ENCODE peak calls at places on chromosomes 13 and 19, in nine cellular contexts. U is spleen, T is breast epithelium, Y is choroid plexus epithelial cell, M is AG09309, O is fibroblast of mammary gland, Q is psoas muscle, K is DND-41, W is ovary. F is an unnamed sample.

GRCh38 chr13:97749174-97749573 is 204.3 kb upstream of the IPO5 start:
- DNase-seq in U (no peak), T (no peak), Y (peak), M (no peak), O (peak), Q (no peak), K (no peak), W (no peak), F (no peak)

GRCh38 chr13:79270859-79271258 is 135.2 kb downstream of the RBM26 start:
- DNase-seq in U (no peak), T (no peak), Y (no peak), M (no peak), O (no peak), Q (no peak), K (no peak), W (no peak), F (no peak)

GRCh38 chr19:37078717-37079032 is 442 bp downstream of the ZNF420 start:
- DNase-seq in U (no peak), T (no peak), Y (no peak), M (no peak), O (peak), Q (no peak), K (no peak), W (no peak), F (no peak)

GRCh38 chr13:37058801-37059135 is 720 bp downstream of the SUPT20H start:
- DNase-seq in U (no peak), T (no peak), Y (peak), M (no peak), O (no peak), Q (no peak), K (peak), W (no peak), F (no peak)

GRCh38 chr19:18101268-18101667 is 3.7 kb downstream of the MAST3 start:
- DNase-seq in U (no peak), T (no peak), Y (no peak), M (no peak), O (no peak), Q (no peak), K (no peak), W (no peak), F (no peak)

GRCh38 chr19:17829855-17830566 is 8.7 kb upstream of the INSL3 start:
- DNase-seq in U (no peak), T (no peak), Y (peak), M (no peak), O (peak), Q (no peak), K (no peak), W (peak), F (peak)

GRCh38 chr19:21698215-21698614 is 69.2 kb downstream of the ZNF100 start:
- DNase-seq in U (no peak), T (no peak), Y (peak), M (peak), O (peak), Q (no peak), K (no peak), W (no peak), F (no peak)

GRCh38 chr13:47454986-47455385 is 546.1 kb downstream of the SUCLA2 start:
- DNase-seq in U (no peak), T (no peak), Y (peak), M (peak), O (peak), Q (no peak), K (no peak), W (no peak), F (no peak)

GRCh38 chr13:62482351-62482750 is 1066.7 kb upstream of the PCDH20 start:
- DNase-seq in U (no peak), T (no peak), Y (no peak), M (no peak), O (no peak), Q (no peak), K (no peak), W (no peak), F (no peak)

GRCh38 chr19:56732974-56733373 is 61.4 kb upstream of the ZNF835 start:
- DNase-seq in U (no peak), T (no peak), Y (no peak), M (no peak), O (no peak), Q (no peak), K (peak), W (no peak), F (no peak)

GRCh38 chr19:19062454-19063182 is 1.2 kb upstream of the SLC25A42 start:
- DNase-seq in U (no peak), T (no peak), Y (peak), M (no peak), O (peak), Q (no peak), K (peak), W (no peak), F (no peak)

GRCh38 chr13:110140099-110140498 is 166.9 kb downstream of the COL4A1 start:
- DNase-seq in U (no peak), T (no peak), Y (no peak), M (no peak), O (no peak), Q (no peak), K (no peak), W (no peak), F (no peak)

GRCh38 chr13:29125934-29126424 is 305.8 kb downstream of the MTUS2 start:
- DNase-seq in U (no peak), T (no peak), Y (no peak), M (no peak), O (no peak), Q (no peak), K (peak), W (no peak), F (no peak)

GRCh38 chr19:35143231-35143715 is at the start of gene FXYD7:
- DNase-seq in U (no peak), T (no peak), Y (no peak), M (no peak), O (no peak), Q (no peak), K (no peak), W (no peak), F (peak)

GRCh38 chr13:19161308-19161707 is 20.3 kb downstream of the TUBA3C start:
- DNase-seq in U (no peak), T (no peak), Y (no peak), M (no peak), O (no peak), Q (no peak), K (no peak), W (no peak), F (no peak)

GRCh38 chr19:49896863-49897621 is at the start of gene IL4I1:
- DNase-seq in U (peak), T (no peak), Y (no peak), M (no peak), O (no peak), Q (no peak), K (no peak), W (no peak), F (no peak)

GRCh38 chr13:70959376-70959775 is 851.1 kb upstream of the KLHL1 start:
- DNase-seq in U (no peak), T (no peak), Y (peak), M (no peak), O (no peak), Q (no peak), K (no peak), W (no peak), F (no peak)

GRCh38 chr19:19405919-19406877 is 723 bp downstream of the GATAD2A start:
- DNase-seq in U (peak), T (no peak), Y (peak), M (no peak), O (peak), Q (peak), K (peak), W (peak), F (peak)

GRCh38 chr13:75850915-75851314 is 214.8 kb downstream of the LMO7 start:
- DNase-seq in U (no peak), T (no peak), Y (no peak), M (no peak), O (peak), Q (no peak), K (no peak), W (no peak), F (no peak)

GRCh38 chr13:20370815-20371421 is 138.8 kb upstream of the GJB6 start:
- DNase-seq in U (no peak), T (no peak), Y (no peak), M (no peak), O (no peak), Q (no peak), K (no peak), W (no peak), F (no peak)

GRCh38 chr19:9309974-9310446 is 372 bp upstream of the ZNF699 start:
- DNase-seq in U (peak), T (no peak), Y (peak), M (peak), O (peak), Q (peak), K (peak), W (peak), F (peak)

GRCh38 chr13:107258599-107259187 is 690.8 kb upstream of the ARGLU1 start:
- DNase-seq in U (no peak), T (no peak), Y (peak), M (no peak), O (peak), Q (no peak), K (no peak), W (no peak), F (no peak)

GRCh38 chr13:110265341-110265681 is 41.6 kb downstream of the COL4A1 start:
- DNase-seq in U (no peak), T (no peak), Y (no peak), M (no peak), O (no peak), Q (no peak), K (no peak), W (no peak), F (no peak)

GRCh38 chr19:10861118-10861651 is 10.2 kb upstream of the CARM1 start:
- DNase-seq in U (no peak), T (no peak), Y (peak), M (no peak), O (no peak), Q (no peak), K (peak), W (no peak), F (no peak)

GRCh38 chr13:29505950-29506349 is 89.5 kb downstream of the SLC7A1 start:
- DNase-seq in U (peak), T (no peak), Y (no peak), M (no peak), O (no peak), Q (peak), K (no peak), W (no peak), F (no peak)

GRCh38 chr19:7850975-7851622 is 21.1 kb downstream of the EVI5L start:
- DNase-seq in U (no peak), T (no peak), Y (no peak), M (no peak), O (no peak), Q (no peak), K (no peak), W (no peak), F (no peak)

GRCh38 chr13:21800847-21801616 is 130.2 kb downstream of the FGF9 start:
- DNase-seq in U (no peak), T (no peak), Y (no peak), M (no peak), O (no peak), Q (no peak), K (no peak), W (no peak), F (no peak)

GRCh38 chr13:40984670-40985366 is 34.3 kb downstream of the ELF1 start:
- DNase-seq in U (no peak), T (no peak), Y (peak), M (no peak), O (peak), Q (no peak), K (no peak), W (no peak), F (no peak)

GRCh38 chr19:45973564-45974338 is at the start of gene NOVA2:
- DNase-seq in U (peak), T (peak), Y (peak), M (no peak), O (peak), Q (peak), K (peak), W (peak), F (peak)

GRCh38 chr13:50989476-50989875 is 79.9 kb downstream of the RNASEH2B start:
- DNase-seq in U (no peak), T (no peak), Y (peak), M (no peak), O (no peak), Q (peak), K (no peak), W (peak), F (no peak)

GRCh38 chr13:40550130-40550529 is 116.3 kb downstream of the FOXO1 start:
- DNase-seq in U (no peak), T (no peak), Y (peak), M (no peak), O (peak), Q (no peak), K (no peak), W (no peak), F (no peak)

GRCh38 chr13:46909037-46909436 is 12.2 kb upstream of the HTR2A start:
- DNase-seq in U (no peak), T (no peak), Y (no peak), M (peak), O (no peak), Q (no peak), K (no peak), W (no peak), F (no peak)

GRCh38 chr13:40271931-40272775 is 394.3 kb downstream of the FOXO1 start:
- DNase-seq in U (no peak), T (peak), Y (peak), M (peak), O (peak), Q (peak), K (no peak), W (peak), F (peak)

GRCh38 chr13:92838786-92839185 is 387.8 kb upstream of the GPC6 start:
- DNase-seq in U (no peak), T (no peak), Y (peak), M (peak), O (peak), Q (no peak), K (no peak), W (no peak), F (no peak)

GRCh38 chr19:53308339-53308811 is 25.2 kb upstream of the ZNF845 start:
- DNase-seq in U (no peak), T (no peak), Y (peak), M (no peak), O (peak), Q (no peak), K (peak), W (peak), F (no peak)

GRCh38 chr13:98026457-98026857 is 73.0 kb downstream of the IPO5 start:
- DNase-seq in U (no peak), T (no peak), Y (peak), M (no peak), O (peak), Q (no peak), K (no peak), W (no peak), F (no peak)

GRCh38 chr19:45527731-45528130 is 20.5 kb downstream of the VASP start:
- DNase-seq in U (no peak), T (no peak), Y (no peak), M (no peak), O (no peak), Q (peak), K (no peak), W (no peak), F (peak)

GRCh38 chr19:32691952-32692726 is 518 bp downstream of the NUDT19 start:
- DNase-seq in U (peak), T (no peak), Y (peak), M (peak), O (peak), Q (peak), K (peak), W (peak), F (peak)

GRCh38 chr19:32687681-32688080 is 3.9 kb upstream of the NUDT19 start:
- DNase-seq in U (no peak), T (no peak), Y (no peak), M (no peak), O (no peak), Q (no peak), K (no peak), W (no peak), F (no peak)

GRCh38 chr19:32688315-32688714 is 3.3 kb upstream of the NUDT19 start:
- DNase-seq in U (no peak), T (no peak), Y (no peak), M (no peak), O (peak), Q (no peak), K (no peak), W (no peak), F (no peak)

GRCh38 chr19:32691291-32691951 is at the start of gene NUDT19:
- DNase-seq in U (peak), T (peak), Y (peak), M (peak), O (peak), Q (peak), K (peak), W (peak), F (peak)

GRCh38 chr19:32692727-32693061 is 1.1 kb downstream of the NUDT19 start:
- DNase-seq in U (no peak), T (no peak), Y (no peak), M (no peak), O (no peak), Q (no peak), K (no peak), W (no peak), F (no peak)
- H3K4me3 ChIP-seq in U (peak), T (peak), Y (peak), M (peak), O (peak), Q (peak), K (peak), W (peak), F (peak)

GRCh38 chr19:54416695-54417491 is 1.6 kb downstream of the TTYH1 start:
- DNase-seq in U (no peak), T (no peak), Y (no peak), M (no peak), O (no peak), Q (no peak), K (no peak), W (no peak), F (peak)

GRCh38 chr19:54415901-54416621 is 797 bp downstream of the TTYH1 start:
- DNase-seq in U (no peak), T (no peak), Y (no peak), M (no peak), O (no peak), Q (no peak), K (no peak), W (no peak), F (no peak)

GRCh38 chr19:54412877-54413276 is 2.4 kb upstream of the TTYH1 start:
- DNase-seq in U (no peak), T (no peak), Y (no peak), M (no peak), O (no peak), Q (no peak), K (no peak), W (no peak), F (no peak)

GRCh38 chr19:54414156-54414555 is 1.1 kb upstream of the TTYH1 start:
- DNase-seq in U (no peak), T (no peak), Y (no peak), M (no peak), O (no peak), Q (no peak), K (no peak), W (no peak), F (no peak)

DNA sequence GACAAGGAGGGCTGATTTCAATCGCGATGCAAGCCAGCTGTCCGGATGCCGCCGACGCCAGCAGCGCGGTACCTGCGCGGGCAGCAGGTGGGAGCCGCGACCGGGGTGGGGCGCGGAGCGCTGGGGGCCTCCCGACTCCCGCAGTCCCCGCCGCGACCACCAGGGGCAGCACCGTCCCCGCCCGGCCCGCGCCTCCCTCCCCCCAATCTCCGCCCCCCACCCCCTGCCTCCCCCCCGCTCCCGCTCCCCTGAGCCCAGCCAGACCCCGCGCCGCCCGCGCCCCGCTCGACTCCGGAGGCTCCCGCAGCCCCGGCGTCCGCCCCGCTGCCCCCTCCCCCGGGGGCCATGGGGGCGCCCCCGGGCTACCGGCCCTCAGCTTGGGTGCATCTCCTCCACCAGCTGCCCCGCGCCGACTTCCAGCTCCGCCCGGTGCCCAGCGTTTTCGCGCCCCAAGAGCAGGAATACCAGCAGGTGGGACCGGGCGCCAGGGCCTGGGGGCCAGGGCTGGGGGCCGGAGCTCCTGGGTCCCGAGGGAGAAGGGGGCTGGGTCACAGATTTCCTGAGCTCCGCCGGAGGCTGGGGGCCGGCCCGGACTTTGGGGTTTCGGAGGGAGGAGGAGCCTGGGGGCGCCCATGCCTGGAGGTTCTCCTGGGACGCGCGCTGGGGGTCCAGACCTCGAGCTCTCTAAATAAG is at the start of gene TTYH1:
- DNase-seq in U (no peak), T (no peak), Y (no peak), M (no peak), O (no peak), Q (no peak), K (no peak), W (no peak), F (peak)
- TF ChIP-seq CTCF in U (no peak), T (no peak), Y (peak), M (no peak), O (no peak), Q (peak), K (peak), W (no peak), F (no peak)

GRCh38 chr19:47601180-47601904 is 7.6 kb upstream of the BICRA start:
- DNase-seq in U (no peak), T (no peak), Y (no peak), M (no peak), O (no peak), Q (no peak), K (no peak), W (no peak), F (no peak)

GRCh38 chr19:47595937-47596336 is 13.0 kb upstream of the BICRA start:
- DNase-seq in U (no peak), T (no peak), Y (no peak), M (no peak), O (peak), Q (no peak), K (no peak), W (no peak), F (no peak)

GRCh38 chr19:47600246-47601179 is 8.4 kb upstream of the BICRA start:
- DNase-seq in U (peak), T (peak), Y (peak), M (peak), O (peak), Q (peak), K (peak), W (peak), F (peak)

GRCh38 chr19:47593860-47594259 is 15.1 kb upstream of the BICRA start:
- DNase-seq in U (no peak), T (no peak), Y (no peak), M (no peak), O (no peak), Q (no peak), K (no peak), W (no peak), F (no peak)

GRCh38 chr19:47598407-47599349 is 10.3 kb upstream of the BICRA start:
- DNase-seq in U (no peak), T (peak), Y (peak), M (peak), O (peak), Q (peak), K (no peak), W (peak), F (no peak)
- H3K4me3 ChIP-seq in U (no peak), T (peak), Y (peak), M (peak), O (peak), Q (peak), K (no peak), W (peak), F (peak)

DNA sequence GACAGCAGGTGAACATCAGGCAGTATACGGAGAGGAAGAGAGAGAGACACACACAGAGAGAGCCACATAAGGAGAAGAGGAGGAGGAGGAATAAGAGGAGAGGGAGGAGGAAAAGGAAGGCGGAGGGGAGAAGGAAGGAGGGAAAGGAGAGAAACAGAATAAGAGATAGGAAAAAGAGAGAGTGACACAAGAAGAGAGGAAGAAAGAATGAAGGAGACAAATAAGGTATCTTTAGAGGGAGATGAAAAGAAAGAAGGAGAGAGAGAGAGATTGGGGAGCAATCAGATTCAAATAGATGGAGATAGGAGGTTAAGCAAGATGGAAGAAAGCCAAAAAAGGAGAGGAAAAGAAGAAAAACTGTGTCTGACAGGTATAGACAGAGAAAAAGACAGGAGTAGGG is 44.0 kb upstream of the CYP2B6 start:
- DNase-seq in U (no peak), T (no peak), Y (no peak), M (no peak), O (no peak), Q (no peak), K (no peak), W (no peak), F (no peak)
- TF ChIP-seq CTCF in U (no peak), T (no peak), Y (no peak), M (no peak), O (no peak), Q (no peak), K (no peak), W (no peak), F (no peak)

DNA sequence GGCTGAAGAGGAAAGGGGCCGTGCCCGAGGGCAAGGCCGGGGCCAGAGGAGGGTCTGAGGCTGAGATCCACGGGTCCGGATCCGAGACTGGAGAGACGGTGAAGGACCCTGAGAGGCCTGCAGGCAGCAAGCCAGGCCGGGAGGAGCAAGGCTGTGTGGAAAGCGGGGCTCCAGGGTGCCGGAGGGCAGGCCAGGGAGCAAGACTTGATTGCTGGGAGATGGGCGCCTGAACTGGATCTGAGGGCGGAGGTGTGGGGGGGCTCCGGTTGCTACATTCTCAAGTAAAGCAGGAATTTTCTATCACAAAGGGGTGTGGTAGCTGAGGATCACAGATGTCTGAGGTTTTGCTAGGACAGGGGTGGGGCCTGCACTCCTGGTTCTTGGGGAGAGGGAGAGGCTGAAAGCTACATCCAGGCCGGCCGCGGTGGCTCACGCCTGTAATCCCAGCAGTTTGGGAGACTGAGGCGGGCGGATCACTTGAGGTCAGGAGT is 3.8 kb downstream of the MAMSTR start:
- DNase-seq in U (no peak), T (no peak), Y (no peak), M (no peak), O (peak), Q (peak), K (no peak), W (peak), F (peak)
- H3K4me3 ChIP-seq in U (no peak), T (peak), Y (no peak), M (no peak), O (peak), Q (peak), K (no peak), W (peak), F (no peak)

F was measured in kidney.